ENCODE peak calls at places on chromosomes 16 and 17, in four cellular contexts. N, A, Q and X are unnamed samples.

GRCh38 chr16:85306071-85306792 is 194.0 kb upstream of the CIBAR2 start:
- DNase-seq in A (no peak), Q (peak), N (peak), X (peak)

GRCh38 chr16:53775821-53776431 is 72.0 kb downstream of the FTO start:
- DNase-seq in Q (no peak), N (peak), A (peak), X (peak)

GRCh38 chr16:2706085-2706484 is 13.9 kb downstream of the PRSS27 start:
- DNase-seq in Q (no peak), N (no peak), A (no peak), X (no peak)

GRCh38 chr16:30615358-30616076 is 5.3 kb upstream of the ZNF689 start:
- DNase-seq in A (peak), Q (peak), N (peak), X (peak)

GRCh38 chr16:68645494-68646388 is 631 bp downstream of the CDH3 start:
- DNase-seq in Q (no peak), N (no peak), A (no peak), X (no peak)

GRCh38 chr17:13490906-13491502 is 110.7 kb downstream of the HS3ST3A1 start:
- DNase-seq in Q (no peak), A (peak), N (no peak), X (peak)

GRCh38 chr16:21263640-21264211 is 14.4 kb downstream of the CRYM start:
- DNase-seq in A (peak), Q (no peak), N (no peak), X (no peak)

GRCh38 chr17:83149326-83149725 is 69.9 kb downstream of the METRNL start:
- DNase-seq in Q (no peak), A (no peak), N (no peak), X (no peak)

GRCh38 chr16:78277374-78277773 is 177.9 kb downstream of the WWOX start:
- DNase-seq in N (peak), A (no peak), Q (no peak), X (no peak)

GRCh38 chr17:9842057-9842758 is 16.5 kb downstream of the GLP2R start:
- DNase-seq in Q (no peak), A (peak), N (peak), X (no peak)

GRCh38 chr16:52578007-52578828 is 31.3 kb upstream of the TOX3 start:
- DNase-seq in A (no peak), N (no peak), Q (no peak), X (no peak)

GRCh38 chr17:681738-682137 is 32.9 kb downstream of the VPS53 start:
- DNase-seq in N (peak), Q (no peak), A (no peak), X (peak)